ENCODE peak calls at places on chromosome 10, in nine cellular contexts. One of them, this sample, is unnamed.

GRCh38 chr10:513393-513792 is 176.1 kb downstream of the DIP2C start:
- DNase-seq in SW 1271: no peak
- DNase-seq in ELR: no peak
- DNase-seq in NCI-H460: no peak
- DNase-seq in HL-60: no peak
- DNase-seq in uterus: no peak
- DNase-seq in GM20000: no peak
- DNase-seq in SJSA1: no peak
- DNase-seq in T-helper 17 cell: no peak
- DNase-seq in this sample: no peak

GRCh38 chr10:6542999-6543430 is 37.1 kb downstream of the PRKCQ start:
- DNase-seq in SW 1271: no peak
- DNase-seq in ELR: no peak
- DNase-seq in NCI-H460: no peak
- DNase-seq in HL-60: no peak
- DNase-seq in uterus: no peak
- DNase-seq in GM20000: peak; percentile 17
- DNase-seq in SJSA1: no peak
- DNase-seq in T-helper 17 cell: peak; percentile 26
- DNase-seq in this sample: no peak

GRCh38 chr10:26384600-26384999 is 53.5 kb upstream of the APBB1IP start:
- DNase-seq in SW 1271: no peak
- DNase-seq in ELR: no peak
- DNase-seq in NCI-H460: no peak
- DNase-seq in HL-60: no peak
- DNase-seq in uterus: no peak
- DNase-seq in GM20000: no peak
- DNase-seq in SJSA1: no peak
- DNase-seq in T-helper 17 cell: no peak
- DNase-seq in this sample: no peak

GRCh38 chr10:52762088-52762487 is 10.5 kb downstream of the MBL2 start:
- DNase-seq in SW 1271: no peak
- DNase-seq in ELR: no peak
- DNase-seq in NCI-H460: no peak
- DNase-seq in HL-60: no peak
- DNase-seq in uterus: no peak
- DNase-seq in GM20000: no peak
- DNase-seq in SJSA1: no peak
- DNase-seq in T-helper 17 cell: no peak
- DNase-seq in this sample: no peak

GRCh38 chr10:79248341-79248931 is 98.8 kb upstream of the PPIF start:
- DNase-seq in SW 1271: no peak
- DNase-seq in ELR: no peak
- DNase-seq in NCI-H460: no peak
- DNase-seq in HL-60: peak; percentile 61
- DNase-seq in uterus: peak; percentile 69
- DNase-seq in GM20000: no peak
- DNase-seq in SJSA1: no peak
- DNase-seq in T-helper 17 cell: no peak
- DNase-seq in this sample: no peak

GRCh38 chr10:77911535-77912123 is 14.9 kb downstream of the DLG5 start:
- DNase-seq in SW 1271: no peak
- DNase-seq in ELR: peak; percentile 41
- DNase-seq in NCI-H460: no peak
- DNase-seq in HL-60: no peak
- DNase-seq in uterus: no peak
- DNase-seq in GM20000: no peak
- DNase-seq in SJSA1: peak; percentile 73
- DNase-seq in T-helper 17 cell: no peak
- DNase-seq in this sample: no peak

GRCh38 chr10:75122505-75122904 is 11.0 kb downstream of the SAMD8 start:
- DNase-seq in SW 1271: no peak
- DNase-seq in ELR: no peak
- DNase-seq in NCI-H460: no peak
- DNase-seq in HL-60: no peak
- DNase-seq in uterus: no peak
- DNase-seq in GM20000: no peak
- DNase-seq in SJSA1: no peak
- DNase-seq in T-helper 17 cell: no peak
- DNase-seq in this sample: no peak

GRCh38 chr10:14751576-14752330 is 22.9 kb downstream of the FAM107B start:
- DNase-seq in SW 1271: no peak
- DNase-seq in ELR: peak; percentile 6
- DNase-seq in NCI-H460: no peak
- DNase-seq in HL-60: peak; percentile 29
- DNase-seq in uterus: peak; percentile 70
- DNase-seq in GM20000: no peak
- DNase-seq in SJSA1: no peak
- DNase-seq in T-helper 17 cell: no peak
- DNase-seq in this sample: no peak

GRCh38 chr10:110755781-110756180 is 111.6 kb downstream of the RBM20 start:
- DNase-seq in SW 1271: no peak
- DNase-seq in ELR: no peak
- DNase-seq in NCI-H460: no peak
- DNase-seq in HL-60: no peak
- DNase-seq in uterus: no peak
- DNase-seq in GM20000: no peak
- DNase-seq in SJSA1: no peak
- DNase-seq in T-helper 17 cell: no peak
- DNase-seq in this sample: no peak

GRCh38 chr10:105195831-105196230 is 554.7 kb downstream of the SORCS3 start:
- DNase-seq in SW 1271: no peak
- DNase-seq in ELR: no peak
- DNase-seq in NCI-H460: no peak
- DNase-seq in HL-60: no peak
- DNase-seq in uterus: no peak
- DNase-seq in GM20000: no peak
- DNase-seq in SJSA1: no peak
- DNase-seq in T-helper 17 cell: no peak
- DNase-seq in this sample: no peak

GRCh38 chr10:102358717-102359382 is 36.7 kb upstream of the NFKB2 start:
- DNase-seq in SW 1271: no peak
- DNase-seq in ELR: peak; percentile 28
- DNase-seq in NCI-H460: no peak
- DNase-seq in HL-60: no peak
- DNase-seq in uterus: no peak
- DNase-seq in GM20000: no peak
- DNase-seq in SJSA1: no peak
- DNase-seq in T-helper 17 cell: no peak
- DNase-seq in this sample: no peak

GRCh38 chr10:63376560-63377304 is 89.0 kb downstream of the JMJD1C start:
- DNase-seq in SW 1271: no peak
- DNase-seq in ELR: peak; percentile 92
- DNase-seq in NCI-H460: no peak
- DNase-seq in HL-60: no peak
- DNase-seq in uterus: no peak
- DNase-seq in GM20000: peak; percentile 56
- DNase-seq in SJSA1: no peak
- DNase-seq in T-helper 17 cell: no peak
- DNase-seq in this sample: no peak

This sample was measured in CMK.